ENCODE peak calls at places on chromosome 22, in six cellular contexts. One of them, this sample, is unnamed.

GRCh38 chr22:35966314-35967045 is 62.1 kb downstream of the RBFOX2 start:
- ATAC-seq in natural killer cell: no peak
- ATAC-seq in left lobe of liver: no peak
- ATAC-seq in CD4-positive, CD25-positive, alpha-beta regulatory T cell: no peak
- ATAC-seq in heart right ventricle: no peak
- ATAC-seq in activated T-cell treated with anti-CD3 and anti-CD28 coated beads, Interleukin-2, amount 50 U/mL, for 72 hours: no peak
- ATAC-seq in this sample: no peak

GRCh38 chr22:19566599-19567382 is 42.6 kb upstream of the CLDN5 start:
- ATAC-seq in natural killer cell: no peak
- ATAC-seq in left lobe of liver: no peak
- ATAC-seq in CD4-positive, CD25-positive, alpha-beta regulatory T cell: no peak
- ATAC-seq in heart right ventricle: peak
- ATAC-seq in activated T-cell treated with anti-CD3 and anti-CD28 coated beads, Interleukin-2, amount 50 U/mL, for 72 hours: no peak
- ATAC-seq in this sample: no peak

GRCh38 chr22:27638329-27639179 is 163.0 kb downstream of the MN1 start:
- ATAC-seq in natural killer cell: no peak
- ATAC-seq in left lobe of liver: no peak
- ATAC-seq in CD4-positive, CD25-positive, alpha-beta regulatory T cell: no peak
- ATAC-seq in heart right ventricle: no peak
- ATAC-seq in activated T-cell treated with anti-CD3 and anti-CD28 coated beads, Interleukin-2, amount 50 U/mL, for 72 hours: no peak
- ATAC-seq in this sample: no peak

GRCh38 chr22:45317551-45318167 is 7.9 kb downstream of the FAM118A start:
- ATAC-seq in natural killer cell: no peak
- ATAC-seq in left lobe of liver: peak
- ATAC-seq in CD4-positive, CD25-positive, alpha-beta regulatory T cell: no peak
- ATAC-seq in heart right ventricle: peak
- ATAC-seq in activated T-cell treated with anti-CD3 and anti-CD28 coated beads, Interleukin-2, amount 50 U/mL, for 72 hours: no peak
- ATAC-seq in this sample: no peak

GRCh38 chr22:20959578-20960461 is 7.2 kb upstream of the AIFM3 start:
- ATAC-seq in natural killer cell: no peak
- ATAC-seq in left lobe of liver: no peak
- ATAC-seq in CD4-positive, CD25-positive, alpha-beta regulatory T cell: no peak
- ATAC-seq in heart right ventricle: no peak
- ATAC-seq in activated T-cell treated with anti-CD3 and anti-CD28 coated beads, Interleukin-2, amount 50 U/mL, for 72 hours: no peak
- ATAC-seq in this sample: no peak

GRCh38 chr22:44297662-44298061 is 15.1 kb downstream of the SHISAL1 start:
- ATAC-seq in natural killer cell: no peak
- ATAC-seq in left lobe of liver: no peak
- ATAC-seq in CD4-positive, CD25-positive, alpha-beta regulatory T cell: no peak
- ATAC-seq in heart right ventricle: no peak
- ATAC-seq in activated T-cell treated with anti-CD3 and anti-CD28 coated beads, Interleukin-2, amount 50 U/mL, for 72 hours: no peak
- ATAC-seq in this sample: no peak

GRCh38 chr22:41488596-41489385 is 19.9 kb downstream of the ACO2 start:
- ATAC-seq in natural killer cell: no peak
- ATAC-seq in left lobe of liver: no peak
- ATAC-seq in CD4-positive, CD25-positive, alpha-beta regulatory T cell: no peak
- ATAC-seq in heart right ventricle: no peak
- ATAC-seq in activated T-cell treated with anti-CD3 and anti-CD28 coated beads, Interleukin-2, amount 50 U/mL, for 72 hours: no peak
- ATAC-seq in this sample: no peak

GRCh38 chr22:39567135-39567946 is 3.2 kb upstream of the CACNA1I start:
- ATAC-seq in natural killer cell: peak
- ATAC-seq in left lobe of liver: no peak
- ATAC-seq in CD4-positive, CD25-positive, alpha-beta regulatory T cell: peak
- ATAC-seq in heart right ventricle: no peak
- ATAC-seq in activated T-cell treated with anti-CD3 and anti-CD28 coated beads, Interleukin-2, amount 50 U/mL, for 72 hours: peak
- ATAC-seq in this sample: peak

GRCh38 chr22:46545041-46545796 is 7.8 kb upstream of the CELSR1 start:
- ATAC-seq in natural killer cell: no peak
- ATAC-seq in left lobe of liver: no peak
- ATAC-seq in CD4-positive, CD25-positive, alpha-beta regulatory T cell: no peak
- ATAC-seq in heart right ventricle: no peak
- ATAC-seq in activated T-cell treated with anti-CD3 and anti-CD28 coated beads, Interleukin-2, amount 50 U/mL, for 72 hours: no peak
- ATAC-seq in this sample: peak

GRCh38 chr22:40241200-40241763 is 63.6 kb downstream of the TNRC6B start:
- ATAC-seq in natural killer cell: peak
- ATAC-seq in left lobe of liver: no peak
- ATAC-seq in CD4-positive, CD25-positive, alpha-beta regulatory T cell: peak
- ATAC-seq in heart right ventricle: no peak
- ATAC-seq in activated T-cell treated with anti-CD3 and anti-CD28 coated beads, Interleukin-2, amount 50 U/mL, for 72 hours: peak
- ATAC-seq in this sample: peak

GRCh38 chr22:27311666-27312566 is 489.6 kb downstream of the MN1 start:
- ATAC-seq in natural killer cell: no peak
- ATAC-seq in left lobe of liver: no peak
- ATAC-seq in CD4-positive, CD25-positive, alpha-beta regulatory T cell: no peak
- ATAC-seq in heart right ventricle: no peak
- ATAC-seq in activated T-cell treated with anti-CD3 and anti-CD28 coated beads, Interleukin-2, amount 50 U/mL, for 72 hours: no peak
- ATAC-seq in this sample: no peak

GRCh38 chr22:46573781-46574437 is 36.5 kb upstream of the CELSR1 start:
- ATAC-seq in natural killer cell: no peak
- ATAC-seq in left lobe of liver: no peak
- ATAC-seq in CD4-positive, CD25-positive, alpha-beta regulatory T cell: no peak
- ATAC-seq in heart right ventricle: no peak
- ATAC-seq in activated T-cell treated with anti-CD3 and anti-CD28 coated beads, Interleukin-2, amount 50 U/mL, for 72 hours: no peak
- ATAC-seq in this sample: no peak

GRCh38 chr22:35386670-35387288 is 5.9 kb downstream of the HMOX1 start:
- ATAC-seq in natural killer cell: no peak
- ATAC-seq in left lobe of liver: no peak
- ATAC-seq in CD4-positive, CD25-positive, alpha-beta regulatory T cell: no peak
- ATAC-seq in heart right ventricle: no peak
- ATAC-seq in activated T-cell treated with anti-CD3 and anti-CD28 coated beads, Interleukin-2, amount 50 U/mL, for 72 hours: no peak
- ATAC-seq in this sample: no peak